ENCODE peak calls at places on chromosomes 6 and 20, in ten cellular contexts. E is astrocyte of the spinal cord; C is heart left ventricle; J is substantia nigra; T is stimulated activated CD4-positive, alpha-beta T cell treated with anti-CD3 and anti-CD28 coated beads, Interleukin-2, amount 100 ng/mL, for 48 hours; V is ELR; M is activated gamma-delta T cell treated with Interleukin-2 at 50 U/mL for 16 hours; B is omental fat pad; O is fibroblast of lung; H is OCI-LY7. W is an unnamed sample.

GRCh38 chr6:130409394-130410095 is 43.7 kb downstream of the TMEM200A start:
- DNase-seq in E (no peak), C (no peak), J (no peak), T (no peak), V (peak), M (no peak), B (no peak), O (no peak), H (no peak), W (no peak)

GRCh38 chr6:167146173-167146572 is 11.6 kb downstream of the GPR31 start:
- DNase-seq in E (no peak), C (no peak), J (no peak), T (no peak), V (no peak), M (no peak), B (no peak), O (no peak), H (no peak), W (no peak)

GRCh38 chr6:3151705-3152104 is 5.6 kb downstream of the TUBB2A start:
- DNase-seq in E (no peak), C (no peak), J (no peak), T (no peak), V (no peak), M (no peak), B (no peak), O (no peak), H (no peak), W (no peak)

GRCh38 chr20:50957798-50958732 is at the start of gene DPM1:
- DNase-seq in E (peak), C (peak), J (peak), T (peak), V (peak), M (peak), B (peak), O (peak), H (peak), W (peak)

GRCh38 chr6:169110934-169111602 is 142.6 kb downstream of the THBS2 start:
- DNase-seq in E (no peak), C (no peak), J (no peak), T (no peak), V (no peak), M (no peak), B (no peak), O (no peak), H (no peak), W (no peak)

GRCh38 chr6:113120577-113121285 is 736.4 kb upstream of the MARCKS start:
- DNase-seq in E (peak), C (no peak), J (no peak), T (no peak), V (peak), M (no peak), B (no peak), O (peak), H (no peak), W (no peak)

GRCh38 chr6:56507517-56507916 is 135.2 kb downstream of the DST start:
- DNase-seq in E (no peak), C (peak), J (no peak), T (no peak), V (no peak), M (no peak), B (no peak), O (no peak), H (no peak), W (no peak)

GRCh38 chr20:1174787-1175186 is 10.0 kb downstream of the TMEM74B start:
- DNase-seq in E (no peak), C (no peak), J (no peak), T (no peak), V (no peak), M (no peak), B (no peak), O (no peak), H (no peak), W (no peak)